ENCODE peak calls at places on chromosomes 4 and X, in six cellular contexts. K is body of pancreas, Z is psoas muscle, D is mesendoderm, E is neuronal stem cell, A is fibroblast of lung. V is an unnamed sample.
A peak's percentile ranks its signal among the peaks of the same experiment; 100 is the strongest.

GRCh38 chrX:68571292-68572256 is 72.7 kb downstream of the YIPF6 start:
- DNase-seq in Z (no peak), D (peak; percentile 8), E (no peak), K (no peak), A (peak; percentile 82), V (no peak)

GRCh38 chrX:123476636-123477219 is 256.1 kb downstream of the THOC2 start:
- DNase-seq in A (peak; percentile 3), K (no peak), E (no peak), Z (no peak), D (peak; percentile 31), V (no peak)

GRCh38 chr4:159174645-159175147 is 71.8 kb downstream of the RAPGEF2 start:
- DNase-seq in D (no peak), Z (no peak), E (no peak), A (no peak), K (no peak), V (no peak)

GRCh38 chr4:100069207-100069606 is 119.1 kb upstream of the H2AZ1 start:
- DNase-seq in Z (no peak), K (no peak), D (no peak), A (no peak), E (no peak), V (no peak)

GRCh38 chr4:10108818-10109783 is 7.5 kb downstream of the WDR1 start:
- DNase-seq in Z (no peak), E (no peak), D (no peak), A (peak; percentile 68), K (no peak), V (no peak)

GRCh38 chr4:140343303-140343702 is 30.1 kb upstream of the SCOC start:
- DNase-seq in Z (no peak), A (no peak), K (peak; percentile 93), D (peak; percentile 36), E (no peak), V (no peak)

GRCh38 chr4:173547889-173548288 is 17.9 kb upstream of the HAND2 start:
- DNase-seq in D (no peak), E (no peak), Z (no peak), K (no peak), A (no peak), V (no peak)

GRCh38 chr4:91028223-91028622 is 901.0 kb downstream of the CCSER1 start:
- DNase-seq in E (no peak), K (no peak), Z (no peak), D (no peak), A (no peak), V (no peak)

GRCh38 chrX:43141885-43142284 is 363.9 kb upstream of the PPP1R2C start:
- DNase-seq in A (no peak), E (no peak), D (no peak), Z (no peak), K (no peak), V (no peak)

GRCh38 chr4:3436798-3437581 is 4.8 kb upstream of the HGFAC start:
- DNase-seq in E (no peak), D (no peak), A (peak; percentile 63), K (peak; percentile 86), Z (peak; percentile 61), V (no peak)

GRCh38 chr4:73139991-73140390 is 70.5 kb upstream of the COX18 start:
- DNase-seq in Z (no peak), K (no peak), D (no peak), E (peak; percentile 59), A (peak; percentile 11), V (no peak)

GRCh38 chr4:151678048-151678853 is 82.6 kb downstream of the GATB start:
- DNase-seq in Z (no peak), A (no peak), E (no peak), D (no peak), K (no peak), V (no peak)

GRCh38 chr4:187065836-187066235 is 342.2 kb upstream of the FAT1 start:
- DNase-seq in Z (no peak), K (no peak), D (no peak), E (no peak), A (no peak), V (no peak)
- H3K4me3 ChIP-seq in Z (no peak overlapping the region), K (no peak overlapping the region), D (no peak overlapping the region), E (no peak overlapping the region), A (no peak overlapping the region), V (no peak overlapping the region)

GRCh38 chrX:72080150-72080549 is 51.6 kb downstream of the RTL5 start:
- DNase-seq in D (no peak), K (no peak), A (no peak), E (no peak), Z (no peak), V (no peak)
- H3K4me3 ChIP-seq in D (no peak overlapping the region), K (no peak overlapping the region), A (no peak overlapping the region), E (no peak overlapping the region), Z (peak overlapping the region; percentile 43), V (no peak overlapping the region)

GRCh38 chrX:31228415-31228832 is 156.6 kb upstream of the FTHL17 start:
- DNase-seq in Z (no peak), A (peak; percentile 76), D (no peak), K (peak; percentile 24), E (no peak), V (no peak)
- H3K4me3 ChIP-seq in Z (no peak overlapping the region), A (no peak overlapping the region), D (no peak overlapping the region), K (no peak overlapping the region), E (no peak overlapping the region), V (no peak overlapping the region)

GRCh38 chrX:45903781-45904201 is 641.4 kb downstream of the ZNF674 start:
- DNase-seq in E (peak; percentile 3), D (peak; percentile 91), K (no peak), A (no peak), Z (no peak), V (no peak)
- H3K4me3 ChIP-seq in E (no peak overlapping the region), D (no peak overlapping the region), K (no peak overlapping the region), A (no peak overlapping the region), Z (no peak overlapping the region), V (no peak overlapping the region)